ENCODE peak calls at places on chromosomes 7 and 10, in four cellular contexts. P, X, Q and N are unnamed samples.

GRCh38 chr10:88991161-88991899 is 732 bp downstream of the FAS start:
- DNase-seq in P (no peak), X (peak; percentile 40), Q (peak; percentile 71), N (no peak)

GRCh38 chr7:50703654-50704053 is 79.0 kb downstream of the GRB10 start:
- DNase-seq in P (no peak), X (no peak), Q (no peak), N (no peak)

GRCh38 chr10:49408437-49409306 is 12.8 kb upstream of the DRGX start:
- DNase-seq in P (no peak), X (no peak), Q (peak; percentile 18), N (peak; percentile 1)

GRCh38 chr7:122719010-122719578 is 16.4 kb upstream of the RNF148 start:
- DNase-seq in P (no peak), X (no peak), Q (no peak), N (no peak)

GRCh38 chr10:74681917-74682627 is 144.3 kb upstream of the KAT6B start:
- DNase-seq in P (no peak), X (no peak), Q (peak; percentile 47), N (no peak)

GRCh38 chr10:119444866-119445265 is 97.7 kb downstream of the RGS10 start:
- DNase-seq in P (no peak), X (no peak), Q (no peak), N (no peak)

GRCh38 chr10:89738551-89739209 is 37.3 kb downstream of the KIF20B start:
- DNase-seq in P (no peak), X (no peak), Q (peak; percentile 26), N (no peak)

GRCh38 chr10:79239275-79239779 is 107.9 kb upstream of the PPIF start:
- DNase-seq in P (no peak), X (no peak), Q (peak; percentile 60), N (no peak)

GRCh38 chr7:105678811-105679495 is 97.7 kb upstream of the EFCAB10 start:
- DNase-seq in P (no peak), X (no peak), Q (peak; percentile 45), N (no peak)

GRCh38 chr10:69482125-69482524 is 30.9 kb downstream of the TSPAN15 start:
- DNase-seq in P (no peak), X (no peak), Q (no peak), N (no peak)

GRCh38 chr7:38660427-38661099 is 29.4 kb upstream of the AMPH start:
- DNase-seq in P (peak; percentile 57), X (peak; percentile 47), Q (peak; percentile 5), N (peak; percentile 53)

GRCh38 chr7:42843209-42843800 is 68.6 kb downstream of the C7orf25 start:
- DNase-seq in P (peak; percentile 33), X (peak; percentile 80), Q (peak; percentile 49), N (no peak)

GRCh38 chr7:16721541-16721940 is 32.0 kb upstream of the TSPAN13 start:
- DNase-seq in P (no peak), X (no peak), Q (no peak), N (no peak)

GRCh38 chr7:145909956-145910611 is 206.5 kb upstream of the CNTNAP2 start:
- DNase-seq in P (no peak), X (no peak), Q (no peak), N (no peak)